ENCODE peak calls at places on chromosomes 7 and 10, in four cellular contexts. C is SK-N-SH, A is HepG2, H is K562. Y is an unnamed sample.
A peak's percentile ranks its signal among the peaks of the same experiment; 100 is the strongest.

GRCh38 chr7:104074529-104074928 is 85.1 kb upstream of the RELN start:
- DNase-seq in C (no peak), A (no peak), H (no peak), Y (no peak)

GRCh38 chr7:116626886-116627285 is 45.1 kb upstream of the MET start:
- DNase-seq in C (no peak), A (no peak), H (no peak), Y (no peak)

GRCh38 chr7:1576521-1577253 is 6.9 kb upstream of the PSMG3 start:
- DNase-seq in C (no peak), A (no peak), H (no peak), Y (no peak)

GRCh38 chr10:48725708-48726107 is 41.0 kb downstream of the WDFY4 start:
- DNase-seq in C (peak; percentile 23), A (no peak), H (no peak), Y (no peak)

GRCh38 chr7:50711271-50712175 is 71.2 kb downstream of the GRB10 start:
- DNase-seq in C (no peak), A (no peak), H (no peak), Y (no peak)

GRCh38 chr10:25974897-25975459 is 40.9 kb downstream of the MYO3A start:
- DNase-seq in C (no peak), A (no peak), H (no peak), Y (no peak)

GRCh38 chr7:131047651-131048304 is 279.9 kb upstream of the MKLN1 start:
- DNase-seq in C (no peak), A (no peak), H (no peak), Y (no peak)

GRCh38 chr10:110739811-110740271 is 95.7 kb downstream of the RBM20 start:
- DNase-seq in C (no peak), A (peak; percentile 90), H (no peak), Y (peak; percentile 15)

GRCh38 chr10:123222832-123223231 is 68.6 kb downstream of the BUB3 start:
- DNase-seq in C (no peak), A (no peak), H (no peak), Y (no peak)

GRCh38 chr7:7292085-7292484 is 109.7 kb downstream of the C1GALT1 start:
- DNase-seq in C (no peak), A (no peak), H (no peak), Y (no peak)

GRCh38 chr10:21329995-21330627 is 195.4 kb downstream of the SKIDA1 start:
- DNase-seq in C (no peak), A (peak; percentile 61), H (no peak), Y (peak; percentile 67)

GRCh38 chr7:141071855-141072547 is 1.9 kb upstream of the TMEM178B start:
- DNase-seq in C (peak; percentile 67), A (no peak), H (no peak), Y (no peak)

GRCh38 chr7:47256016-47256415 is 325.9 kb downstream of the TNS3 start:
- DNase-seq in C (no peak), A (no peak), H (no peak), Y (no peak)

GRCh38 chr7:48089415-48089975 is 430 bp downstream of the UPP1 start:
- DNase-seq in C (peak; percentile 82), A (no peak), H (peak; percentile 41), Y (no peak)

GRCh38 chr10:43965033-43965917 is 316.6 kb upstream of the ZNF32 start:
- DNase-seq in C (no peak), A (no peak), H (no peak), Y (no peak)

GRCh38 chr10:111656066-111656465 is 527.5 kb downstream of the GPAM start:
- DNase-seq in C (no peak), A (no peak), H (no peak), Y (no peak)

GRCh38 chr7:133815677-133816210 is 311.4 kb upstream of the LRGUK start:
- DNase-seq in C (no peak), A (peak; percentile 97), H (no peak), Y (no peak)

GRCh38 chr10:131786756-131787605 is 113.8 kb upstream of the PPP2R2D start:
- DNase-seq in C (peak; percentile 51), A (no peak), H (peak; percentile 31), Y (peak; percentile 8)

GRCh38 chr7:132349085-132349484 is 227.2 kb downstream of the PLXNA4 start:
- DNase-seq in C (no peak), A (no peak), H (no peak), Y (no peak)

GRCh38 chr10:130686680-130687300 is 550.6 kb downstream of the GLRX3 start:
- DNase-seq in C (peak; percentile 72), A (peak; percentile 12), H (peak; percentile 11), Y (no peak)

GRCh38 chr10:27687326-27687725 is 58.3 kb downstream of the MKX start:
- DNase-seq in C (no peak), A (no peak), H (no peak), Y (no peak)

GRCh38 chr10:46549171-46550075 is 7.0 kb downstream of the GPRIN2 start:
- DNase-seq in C (peak; percentile 41), A (no peak), H (no peak), Y (no peak)

GRCh38 chr7:121608785-121609184 is 212.7 kb upstream of the FAM3C start:
- DNase-seq in C (peak; percentile 6), A (no peak), H (no peak), Y (no peak)

GRCh38 chr7:29299986-29300609 is 105.5 kb downstream of the CHN2 start:
- DNase-seq in C (no peak), A (no peak), H (no peak), Y (no peak)

GRCh38 chr7:28405662-28406061 is 6.7 kb upstream of the CREB5 start:
- DNase-seq in C (no peak), A (no peak), H (no peak), Y (no peak)

GRCh38 chr7:136514776-136515175 is 353.7 kb upstream of the CHRM2 start:
- DNase-seq in C (no peak), A (no peak), H (no peak), Y (no peak)

GRCh38 chr7:131879424-131879823 is 323.0 kb upstream of the PODXL start:
- DNase-seq in C (no peak), A (no peak), H (no peak), Y (no peak)

GRCh38 chr10:132549416-132549815 is 11.8 kb downstream of the INPP5A start:
- DNase-seq in C (no peak), A (no peak), H (no peak), Y (no peak)

GRCh38 chr10:98260350-98260749 is 7.6 kb downstream of the LOXL4 start:
- DNase-seq in C (no peak), A (no peak), H (no peak), Y (no peak)

GRCh38 chr10:130808686-130809085 is 502.8 kb downstream of the TCERG1L start:
- DNase-seq in C (no peak), A (no peak), H (no peak), Y (no peak)

GRCh38 chr10:37488792-37489657 is 363.6 kb downstream of the ANKRD30A start:
- DNase-seq in C (no peak), A (peak; percentile 1), H (no peak), Y (no peak)

GRCh38 chr10:23294638-23295247 is 49.9 kb downstream of the C10orf67 start:
- DNase-seq in C (peak; percentile 19), A (no peak), H (no peak), Y (peak; percentile 10)

GRCh38 chr10:89414879-89415821 is 782 bp downstream of the IFIT5 start:
- DNase-seq in C (peak; percentile 82), A (no peak), H (no peak), Y (no peak)

GRCh38 chr10:79059859-79060379 is 8.8 kb upstream of the ZMIZ1 start:
- DNase-seq in C (no peak), A (peak; percentile 86), H (no peak), Y (no peak)

GRCh38 chr10:76779163-76779820 is 858.3 kb downstream of the KCNMA1 start:
- DNase-seq in C (no peak), A (no peak), H (no peak), Y (no peak)

GRCh38 chr10:6918305-6918704 is 338.2 kb upstream of the PRKCQ start:
- DNase-seq in C (peak; percentile 24), A (no peak), H (peak; percentile 19), Y (no peak)

GRCh38 chr10:23717913-23718312 is 279.0 kb downstream of the OTUD1 start:
- DNase-seq in C (no peak), A (no peak), H (no peak), Y (no peak)

DNA sequence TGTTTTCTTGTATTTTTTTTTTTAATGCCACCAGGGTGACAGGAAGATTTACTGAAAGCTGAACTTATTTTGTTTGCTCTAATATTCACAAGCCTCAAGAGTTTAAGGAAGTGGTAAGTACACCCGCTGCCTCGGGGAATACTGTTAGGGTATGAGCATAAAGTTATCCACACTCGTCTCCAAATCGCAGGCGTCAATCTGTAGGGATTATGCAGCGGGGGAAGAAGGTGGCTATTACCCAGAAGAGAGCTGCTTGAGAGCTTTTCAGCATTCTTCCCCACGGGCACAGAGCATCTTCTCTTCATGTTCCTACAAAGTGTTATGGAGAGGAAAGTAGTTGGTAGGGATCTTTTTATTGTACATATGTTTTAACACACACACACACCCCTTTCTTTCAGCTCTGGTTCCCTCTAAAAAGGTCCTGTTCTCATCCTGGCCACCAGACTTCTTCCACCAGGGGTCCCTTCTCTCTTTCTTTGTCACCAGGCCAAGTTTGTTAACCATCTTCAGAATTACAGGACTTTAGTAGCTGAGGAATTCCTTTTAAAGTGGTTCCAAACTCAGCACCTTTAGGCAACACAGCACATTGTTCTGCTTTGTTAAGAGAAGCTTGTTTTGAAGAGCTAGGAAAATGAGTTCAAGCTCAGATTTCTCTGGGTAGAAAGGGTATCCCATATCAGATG is 411.6 kb upstream of the GALNT17 start:
- DNase-seq in C (no peak), A (no peak), H (no peak), Y (no peak)
- TF ChIP-seq CTCF in C (no peak), A (no peak), H (no peak), Y (no peak)

GRCh38 chr7:450036-450435 is 69.6 kb downstream of the PDGFA start:
- DNase-seq in C (no peak), A (no peak), H (no peak), Y (no peak)
- TF ChIP-seq ELF1 in C (no peak), A (no peak), H (no peak), Y (no peak)

DNA sequence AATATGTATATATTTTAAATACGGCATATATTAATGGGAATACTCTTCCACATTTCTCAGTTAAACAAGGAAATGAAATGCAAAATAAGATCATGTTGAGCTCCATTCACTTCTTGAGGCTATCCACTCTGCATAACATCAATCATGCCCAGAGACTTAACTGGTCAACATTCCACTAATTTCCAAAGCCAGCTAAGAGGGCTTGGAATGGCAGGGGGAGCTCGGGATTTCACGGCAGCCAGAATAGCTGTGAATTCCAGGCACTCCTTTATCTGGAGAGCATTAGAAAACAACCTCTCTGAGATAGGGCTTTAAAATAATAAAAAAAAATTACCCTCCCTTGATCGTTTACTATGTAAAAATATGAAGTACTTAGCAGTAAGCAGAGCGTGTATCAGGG is 194.9 kb upstream of the CDCA7L start:
- DNase-seq in C (no peak), A (no peak), H (no peak), Y (no peak)
- TF ChIP-seq JUND in C (no peak), A (no peak), H (no peak), Y (no peak)

DNA sequence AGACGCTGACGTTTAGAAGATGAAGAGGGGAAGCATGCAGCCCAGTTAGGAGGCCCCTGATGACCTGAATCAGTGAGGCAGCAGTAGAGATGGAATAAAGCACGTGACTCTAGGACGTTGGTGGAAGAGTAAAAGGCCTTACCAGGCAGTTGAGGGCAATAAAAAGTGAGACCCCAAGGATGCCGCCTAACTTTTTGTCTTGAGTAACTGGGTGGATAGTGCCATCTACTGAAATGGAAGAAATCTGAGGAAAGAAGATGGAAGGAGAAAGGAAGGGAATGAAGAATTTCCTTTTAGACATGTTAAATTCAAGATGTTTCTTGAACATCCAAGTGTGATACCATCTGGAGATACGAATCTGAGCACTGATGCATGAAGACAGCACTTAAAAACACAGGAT is 220.0 kb upstream of the LRRN3 start:
- DNase-seq in C (no peak), A (no peak), H (no peak), Y (no peak)
- TF ChIP-seq CTCF in C (no peak), A (no peak), H (no peak), Y (no peak)